ENCODE peak calls at places on chromosomes 6 and 20, in ten cellular contexts. M is ovary; P is OCI-LY7; V is activated T-cell treated with anti-CD3 and anti-CD28 coated beads for 24 hours; W is activated gamma-delta T cell treated with Interleukin-2 at 50 U/mL for 16 hours; Z is OCI-M1; K is ELR; G is stimulated activated CD4-positive, alpha-beta T cell treated with anti-CD3 and anti-CD28 coated beads, Interleukin-1b, Interleukin-23, amount 100 ng/mL, for 4 hours; Q is sciatic nerve; X is naive B cell. N is an unnamed sample.

GRCh38 chr6:170583736-170584180 is 679 bp downstream of the PDCD2 start:
- DNase-seq in M (no peak), X (no peak), P (peak; percentile 51), Z (no peak), V (no peak), W (no peak), G (no peak), K (peak; percentile 29), Q (no peak), N (no peak)

GRCh38 chr20:63963784-63964301 is 5.9 kb downstream of the ZNF512B start:
- DNase-seq in W (no peak), V (no peak), Q (no peak), Z (no peak), G (no peak), X (no peak), M (no peak), P (no peak), K (no peak), N (no peak)

GRCh38 chr6:129104131-129104530 is 221.2 kb downstream of the LAMA2 start:
- DNase-seq in X (no peak), G (no peak), V (no peak), M (no peak), P (no peak), W (no peak), K (peak; percentile 60), Z (no peak), Q (no peak), N (no peak)

GRCh38 chr6:107653183-107653580 is 163.3 kb downstream of the SOBP start:
- DNase-seq in G (no peak), W (no peak), V (no peak), K (no peak), M (no peak), Z (peak; percentile 96), P (no peak), Q (no peak), X (no peak), N (no peak)

GRCh38 chr6:112912351-112913101 is 565.4 kb downstream of the RFPL4B start:
- DNase-seq in Q (no peak), W (no peak), P (no peak), K (no peak), X (no peak), V (no peak), G (no peak), Z (no peak), M (no peak), N (no peak)

GRCh38 chr6:111480988-111481830 is 1.8 kb downstream of the REV3L start:
- DNase-seq in X (no peak), K (peak; percentile 56), M (no peak), G (no peak), P (peak; percentile 27), Q (no peak), W (no peak), Z (peak; percentile 65), V (no peak), N (no peak)

GRCh38 chr6:19999319-20000191 is 162.4 kb downstream of the ID4 start:
- DNase-seq in P (peak; percentile 64), K (peak; percentile 56), V (no peak), G (no peak), M (no peak), W (no peak), Z (peak; percentile 92), X (no peak), Q (no peak), N (peak; percentile 84)

GRCh38 chr20:62745279-62745958 is 36.8 kb downstream of the NTSR1 start:
- DNase-seq in Q (no peak), K (no peak), G (no peak), V (no peak), Z (no peak), P (no peak), M (no peak), X (no peak), W (no peak), N (no peak)

GRCh38 chr6:35473075-35473848 is 5.1 kb downstream of the RPL10A start:
- DNase-seq in M (no peak), X (no peak), W (no peak), K (peak; percentile 43), Q (no peak), P (no peak), V (no peak), Z (no peak), G (no peak), N (peak; percentile 62)

GRCh38 chr6:161349886-161350285 is 76.0 kb upstream of the AGPAT4 start:
- DNase-seq in K (no peak), Z (no peak), W (no peak), M (no peak), V (no peak), Q (no peak), G (no peak), P (no peak), X (no peak), N (no peak)

GRCh38 chr6:146850238-146850896 is 251.6 kb downstream of the ADGB start:
- DNase-seq in X (no peak), P (no peak), V (no peak), K (peak; percentile 81), Q (no peak), M (no peak), Z (no peak), G (no peak), W (no peak), N (no peak)

GRCh38 chr20:50243610-50244351 is 53.2 kb downstream of the CEBPB start:
- DNase-seq in V (no peak), Z (no peak), P (no peak), M (no peak), X (no peak), G (no peak), K (no peak), Q (no peak), W (no peak), N (no peak)

GRCh38 chr20:297925-298754 is 770 bp downstream of the ZCCHC3 start:
- DNase-seq in Z (peak; percentile 77), X (peak; percentile 38), P (peak; percentile 71), V (peak; percentile 23), W (peak; percentile 38), M (peak; percentile 51), G (peak; percentile 24), K (peak; percentile 78), Q (peak; percentile 81), N (peak; percentile 88)

GRCh38 chr20:63181226-63181625 is 34.7 kb downstream of the YTHDF1 start:
- DNase-seq in Z (no peak), X (no peak), M (no peak), Q (no peak), P (no peak), W (no peak), G (no peak), K (no peak), V (no peak), N (no peak)

GRCh38 chr6:53306819-53307347 is 41.9 kb downstream of the ELOVL5 start:
- DNase-seq in M (no peak), V (peak; percentile 17), Z (no peak), P (no peak), X (no peak), K (peak; percentile 77), W (no peak), Q (no peak), G (no peak), N (no peak)

GRCh38 chr6:38404355-38404754 is 235.4 kb downstream of the BTBD9 start:
- DNase-seq in M (no peak), Z (no peak), P (peak; percentile 24), G (no peak), X (no peak), W (no peak), Q (no peak), V (no peak), K (no peak), N (no peak)

GRCh38 chr20:50027611-50028105 is 44.9 kb downstream of the SNAI1 start:
- DNase-seq in W (no peak), M (peak; percentile 34), P (no peak), Q (peak; percentile 81), Z (no peak), X (no peak), K (peak; percentile 94), G (no peak), V (no peak), N (no peak)

GRCh38 chr6:31907158-31907813 is 5.4 kb upstream of the ZBTB12 start:
- DNase-seq in W (no peak), M (peak; percentile 45), P (no peak), K (peak; percentile 58), Q (no peak), V (no peak), Z (peak; percentile 93), G (no peak), X (no peak), N (peak; percentile 99)

GRCh38 chr6:161256390-161256789 is 17.5 kb downstream of the AGPAT4 start:
- DNase-seq in P (no peak), X (no peak), K (no peak), M (no peak), Z (no peak), G (no peak), W (no peak), Q (no peak), V (no peak), N (no peak)

GRCh38 chr6:43951756-43952675 is 175.2 kb downstream of the MRPL14 start:
- DNase-seq in Q (no peak), P (no peak), V (no peak), Z (peak; percentile 76), K (peak; percentile 55), M (no peak), W (no peak), X (no peak), G (no peak), N (peak; percentile 46)

GRCh38 chr6:84052204-84052882 is 18.8 kb downstream of the MRAP2 start:
- DNase-seq in W (no peak), M (peak; percentile 50), Q (peak; percentile 84), P (no peak), G (no peak), V (no peak), Z (peak; percentile 59), X (no peak), K (peak; percentile 30), N (peak; percentile 5)

GRCh38 chr20:23290761-23291574 is 59.6 kb upstream of the NXT1 start:
- DNase-seq in W (no peak), P (no peak), K (no peak), G (no peak), Z (no peak), V (no peak), Q (no peak), X (no peak), M (no peak), N (no peak)

GRCh38 chr20:60695223-60695622 is 556.8 kb upstream of the CDH4 start:
- DNase-seq in Q (no peak), P (no peak), V (no peak), W (no peak), Z (no peak), G (peak; percentile 1), K (peak; percentile 80), X (no peak), M (no peak), N (peak; percentile 93)

GRCh38 chr6:90413867-90414266 is 117.2 kb upstream of the BACH2 start:
- DNase-seq in M (peak; percentile 71), K (no peak), G (peak; percentile 61), Q (no peak), X (peak; percentile 70), V (peak; percentile 72), Z (no peak), W (peak; percentile 74), P (peak; percentile 87), N (no peak)

GRCh38 chr20:13029687-13030510 is 21.1 kb downstream of the SPTLC3 start:
- DNase-seq in M (no peak), W (no peak), X (no peak), K (peak; percentile 97), P (no peak), Z (no peak), V (no peak), Q (no peak), G (no peak), N (peak; percentile 36)

GRCh38 chr6:45714795-45715507 is 300.7 kb downstream of the CLIC5 start:
- DNase-seq in K (peak; percentile 91), P (peak; percentile 75), W (peak; percentile 45), Q (no peak), Z (peak; percentile 93), G (no peak), X (peak; percentile 51), M (peak; percentile 37), V (peak; percentile 50), N (peak; percentile 94)

GRCh38 chr20:48574383-48574782 is 253.4 kb downstream of the PREX1 start:
- DNase-seq in Q (no peak), G (no peak), W (no peak), Z (no peak), X (no peak), V (no peak), K (peak; percentile 26), M (no peak), P (peak; percentile 19), N (peak; percentile 33)

GRCh38 chr6:45504947-45505346 is 127.2 kb upstream of the SUPT3H start:
- DNase-seq in G (no peak), Q (no peak), P (no peak), W (no peak), V (no peak), M (peak; percentile 40), K (peak; percentile 84), Z (no peak), X (no peak), N (no peak)